ENCODE peak calls at places on chromosomes 16 and 17, in ten cellular contexts. P is heart right ventricle, F is progenitor cell of endocrine pancreas, X is RWPE1, M is endothelial cell, D is ovary, Z is tibial artery, K is AG10803, A is GM13977, N is hepatocyte. I is an unnamed sample.

GRCh38 chr17:78818932-78819331 is 21.7 kb downstream of the USP36 start:
- DNase-seq in P (no peak), F (no peak), X (no peak), M (peak; percentile 55), D (no peak), Z (no peak), K (no peak), A (no peak), N (no peak), I (no peak)

GRCh38 chr17:13484020-13484419 is 117.7 kb downstream of the HS3ST3A1 start:
- DNase-seq in P (no peak), F (no peak), X (no peak), M (no peak), D (no peak), Z (no peak), K (peak; percentile 40), A (no peak), N (no peak), I (no peak)

GRCh38 chr17:18851206-18851605 is 6.7 kb upstream of the PRPSAP2 start:
- DNase-seq in P (no peak), F (no peak), X (no peak), M (no peak), D (no peak), Z (no peak), K (no peak), A (no peak), N (no peak), I (no peak)

GRCh38 chr17:79630821-79631639 is 20.2 kb upstream of the RBFOX3 start:
- DNase-seq in P (peak; percentile 2), F (peak; percentile 4), X (no peak), M (peak; percentile 2), D (peak; percentile 5), Z (no peak), K (no peak), A (no peak), N (no peak), I (no peak)

GRCh38 chr17:60174035-60174434 is 24.3 kb downstream of the CA4 start:
- DNase-seq in P (no peak), F (no peak), X (no peak), M (no peak), D (no peak), Z (no peak), K (no peak), A (no peak), N (no peak), I (no peak)

GRCh38 chr17:79955961-79956735 is 79.5 kb downstream of the TBC1D16 start:
- DNase-seq in P (no peak), F (no peak), X (no peak), M (no peak), D (no peak), Z (no peak), K (no peak), A (no peak), N (no peak), I (no peak)

GRCh38 chr17:37731056-37731455 is 13.8 kb downstream of the HNF1B start:
- DNase-seq in P (no peak), F (no peak), X (no peak), M (no peak), D (no peak), Z (no peak), K (no peak), A (no peak), N (no peak), I (no peak)

GRCh38 chr16:88376053-88376834 is 6.5 kb upstream of the ZNF469 start:
- DNase-seq in P (no peak), F (no peak), X (no peak), M (no peak), D (no peak), Z (no peak), K (no peak), A (no peak), N (no peak), I (no peak)

GRCh38 chr17:75159196-75160031 is 5.1 kb upstream of the JPT1 start:
- DNase-seq in P (no peak), F (no peak), X (peak; percentile 57), M (no peak), D (no peak), Z (no peak), K (no peak), A (no peak), N (peak; percentile 25), I (no peak)

GRCh38 chr17:67221062-67221998 is 23.7 kb downstream of the HELZ start:
- DNase-seq in P (peak; percentile 42), F (no peak), X (peak; percentile 41), M (peak; percentile 41), D (no peak), Z (peak; percentile 26), K (peak; percentile 61), A (peak; percentile 34), N (peak; percentile 55), I (no peak)

GRCh38 chr17:49407981-49408501 is 6.6 kb downstream of the PHB1 start:
- DNase-seq in P (peak; percentile 53), F (peak; percentile 87), X (peak; percentile 82), M (peak; percentile 90), D (peak; percentile 60), Z (peak; percentile 34), K (peak; percentile 35), A (peak; percentile 85), N (peak; percentile 90), I (peak; percentile 91)

GRCh38 chr17:77385750-77386501 is 245.2 kb downstream of the SEC14L1 start:
- DNase-seq in P (no peak), F (no peak), X (no peak), M (no peak), D (no peak), Z (no peak), K (no peak), A (no peak), N (no peak), I (no peak)

GRCh38 chr16:55008836-55009510 is 78.3 kb downstream of the IRX5 start:
- DNase-seq in P (no peak), F (no peak), X (no peak), M (no peak), D (no peak), Z (no peak), K (no peak), A (no peak), N (no peak), I (no peak)

GRCh38 chr16:85898521-85899442 is at the start of gene IRF8:
- DNase-seq in P (peak; percentile 73), F (peak; percentile 60), X (no peak), M (peak; percentile 67), D (peak; percentile 39), Z (peak; percentile 44), K (no peak), A (peak; percentile 92), N (peak; percentile 86), I (peak; percentile 88)

GRCh38 chr16:24748242-24748641 is 18.8 kb downstream of the TNRC6A start:
- DNase-seq in P (peak; percentile 36), F (no peak), X (peak; percentile 79), M (no peak), D (peak; percentile 47), Z (peak; percentile 80), K (peak; percentile 91), A (no peak), N (peak; percentile 47), I (no peak)

GRCh38 chr16:70529051-70529777 is 5.6 kb downstream of the SF3B3 start:
- DNase-seq in P (no peak), F (no peak), X (peak; percentile 48), M (no peak), D (no peak), Z (no peak), K (peak; percentile 72), A (peak; percentile 25), N (peak; percentile 43), I (no peak)

DNA sequence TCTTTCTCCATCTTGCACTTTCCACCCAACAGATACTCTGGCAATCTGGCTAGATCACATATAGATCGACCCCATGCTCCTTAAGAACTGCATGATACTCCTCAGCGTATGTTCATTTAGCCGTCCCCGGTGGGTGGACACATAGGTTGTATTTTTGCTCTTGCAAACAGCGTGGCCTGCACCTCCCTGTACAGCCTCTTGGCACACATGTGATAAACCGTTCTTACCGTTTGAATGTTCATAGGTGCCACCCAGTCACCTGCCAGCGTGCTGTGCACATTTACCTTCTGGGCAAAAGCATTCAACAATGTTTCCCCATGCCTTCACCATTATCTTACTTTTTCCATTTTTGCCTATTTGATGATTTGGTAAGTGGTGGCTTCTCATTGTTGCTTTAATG is 6.2 kb downstream of the TNP2 start:
- DNase-seq in P (no peak), F (no peak), X (no peak), M (no peak), D (no peak), Z (no peak), K (no peak), A (no peak), N (no peak), I (peak; percentile 56)
- TF ChIP-seq CTCF in P (no peak), F (no peak), X (no peak), M (no peak), D (no peak), Z (no peak), K (no peak), A (no peak), N (no peak), I (no peak)

GRCh38 chr17:10697092-10698081 is at the start of the genes ADPRM and SCO1:
- DNase-seq in P (peak; percentile 94), F (peak; percentile 83), X (peak; percentile 84), M (peak; percentile 90), D (peak; percentile 91), Z (peak; percentile 95), K (peak; percentile 91), A (peak; percentile 95), N (peak; percentile 97), I (peak; percentile 97)
- TF ChIP-seq CTCF in P (peak; percentile 69), F (peak; percentile 56), X (no peak), M (no peak), D (peak; percentile 53), Z (peak; percentile 33), K (peak; percentile 57), A (peak; percentile 43), N (peak; percentile 50), I (peak; percentile 31)

GRCh38 chr16:68389006-68389405 is 59.3 kb downstream of the SMPD3 start:
- DNase-seq in P (no peak), F (no peak), X (no peak), M (no peak), D (no peak), Z (no peak), K (no peak), A (no peak), N (no peak), I (no peak)
- TF ChIP-seq CTCF in P (no peak), F (no peak), X (no peak), M (no peak), D (no peak), Z (no peak), K (no peak), A (no peak), N (no peak), I (no peak)

DNA sequence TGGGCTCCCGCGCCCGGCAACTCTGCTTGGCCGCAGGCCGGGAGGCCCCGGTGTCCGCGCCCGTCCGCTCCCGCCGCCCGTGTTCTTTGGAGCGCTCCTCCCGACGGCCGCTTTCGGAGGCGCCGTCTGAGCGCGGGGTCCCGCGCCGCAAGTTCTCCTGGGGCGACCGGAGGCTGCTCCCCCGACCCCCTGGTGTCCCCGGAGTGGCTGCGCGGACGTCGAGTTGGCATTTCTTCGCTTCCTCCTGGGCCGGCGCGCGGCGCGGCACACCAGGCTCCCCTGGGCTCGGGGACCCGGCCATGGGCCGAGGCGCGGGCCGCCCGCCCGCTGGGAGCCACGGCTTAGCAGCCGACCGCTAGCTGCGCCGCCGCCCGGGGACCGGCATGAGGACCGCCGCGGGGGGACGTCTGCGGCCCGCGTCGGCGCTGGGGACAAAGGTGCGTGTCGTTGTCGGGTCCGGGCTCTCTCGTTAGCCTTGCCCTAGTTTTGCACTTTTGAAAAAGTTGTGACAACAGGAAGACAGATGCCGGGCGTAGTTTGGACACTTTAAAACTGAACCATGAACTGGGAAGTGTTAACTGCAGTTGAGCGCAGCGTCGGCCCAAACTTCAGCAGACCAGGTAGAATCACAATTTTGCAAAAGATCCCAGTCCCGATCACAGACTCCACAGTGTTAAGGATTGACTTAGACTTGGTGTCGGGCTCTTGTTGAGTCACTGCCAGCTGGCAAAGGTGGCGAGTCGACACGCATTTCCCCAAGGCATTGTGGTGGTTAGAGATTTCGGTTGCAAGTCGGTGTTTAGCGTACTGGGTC is 700 bp downstream of the UBN1 start:
- DNase-seq in P (peak; percentile 57), F (peak; percentile 20), X (peak; percentile 67), M (peak; percentile 49), D (peak; percentile 60), Z (peak; percentile 56), K (peak; percentile 65), A (peak; percentile 51), N (peak; percentile 66), I (peak; percentile 53)
- TF ChIP-seq CTCF in P (peak; percentile 8), F (peak; percentile 14), X (no peak), M (no peak), D (peak; percentile 16), Z (no peak), K (no peak), A (no peak), N (peak; percentile 1), I (no peak)

I was measured in colonic mucosa.